ENCODE peak calls at places on chromosomes 2 and 18, in eight cellular contexts. One of them, this sample, is unnamed.

GRCh38 chr18:55575949-55576348 is 12.0 kb downstream of the TCF4 start:
- DNase-seq in kidney glomerular epithelial cell: no peak
- DNase-seq in lung microvascular endothelial cell: no peak
- DNase-seq in GM12865: peak; percentile 12
- DNase-seq in ovary: no peak
- DNase-seq in neuronal stem cell: no peak
- DNase-seq in PC-3: no peak
- DNase-seq in stimulated activated CD8-positive, alpha-beta memory T cell treated with anti-CD3 and anti-CD28 coated beads, Interleukin-4, amount 100 ng/mL, for 4 hours: no peak
- DNase-seq in this sample: no peak

GRCh38 chr2:38977047-38977446 is 87.4 kb downstream of the ARHGEF33 start:
- DNase-seq in kidney glomerular epithelial cell: no peak
- DNase-seq in lung microvascular endothelial cell: no peak
- DNase-seq in GM12865: no peak
- DNase-seq in ovary: no peak
- DNase-seq in neuronal stem cell: no peak
- DNase-seq in PC-3: no peak
- DNase-seq in stimulated activated CD8-positive, alpha-beta memory T cell treated with anti-CD3 and anti-CD28 coated beads, Interleukin-4, amount 100 ng/mL, for 4 hours: no peak
- DNase-seq in this sample: no peak

GRCh38 chr2:122100371-122101150 is 345.1 kb downstream of the TSN start:
- DNase-seq in kidney glomerular epithelial cell: peak; percentile 78
- DNase-seq in lung microvascular endothelial cell: no peak
- DNase-seq in GM12865: no peak
- DNase-seq in ovary: no peak
- DNase-seq in neuronal stem cell: no peak
- DNase-seq in PC-3: no peak
- DNase-seq in stimulated activated CD8-positive, alpha-beta memory T cell treated with anti-CD3 and anti-CD28 coated beads, Interleukin-4, amount 100 ng/mL, for 4 hours: no peak
- DNase-seq in this sample: no peak

GRCh38 chr2:12014088-12014960 is 267.9 kb downstream of the LPIN1 start:
- DNase-seq in kidney glomerular epithelial cell: no peak
- DNase-seq in lung microvascular endothelial cell: no peak
- DNase-seq in GM12865: no peak
- DNase-seq in ovary: no peak
- DNase-seq in neuronal stem cell: no peak
- DNase-seq in PC-3: no peak
- DNase-seq in stimulated activated CD8-positive, alpha-beta memory T cell treated with anti-CD3 and anti-CD28 coated beads, Interleukin-4, amount 100 ng/mL, for 4 hours: no peak
- DNase-seq in this sample: no peak

GRCh38 chr2:63886445-63886844 is 44.7 kb downstream of the UGP2 start:
- DNase-seq in kidney glomerular epithelial cell: no peak
- DNase-seq in lung microvascular endothelial cell: no peak
- DNase-seq in GM12865: no peak
- DNase-seq in ovary: no peak
- DNase-seq in neuronal stem cell: no peak
- DNase-seq in PC-3: no peak
- DNase-seq in stimulated activated CD8-positive, alpha-beta memory T cell treated with anti-CD3 and anti-CD28 coated beads, Interleukin-4, amount 100 ng/mL, for 4 hours: no peak
- DNase-seq in this sample: no peak

GRCh38 chr18:50011813-50012445 is 183.0 kb downstream of the MYO5B start:
- DNase-seq in kidney glomerular epithelial cell: peak; percentile 79
- DNase-seq in lung microvascular endothelial cell: no peak
- DNase-seq in GM12865: no peak
- DNase-seq in ovary: no peak
- DNase-seq in neuronal stem cell: no peak
- DNase-seq in PC-3: peak; percentile 78
- DNase-seq in stimulated activated CD8-positive, alpha-beta memory T cell treated with anti-CD3 and anti-CD28 coated beads, Interleukin-4, amount 100 ng/mL, for 4 hours: no peak
- DNase-seq in this sample: no peak

GRCh38 chr18:23105030-23105429 is 30.3 kb upstream of the CABLES1 start:
- DNase-seq in kidney glomerular epithelial cell: no peak
- DNase-seq in lung microvascular endothelial cell: no peak
- DNase-seq in GM12865: no peak
- DNase-seq in ovary: no peak
- DNase-seq in neuronal stem cell: no peak
- DNase-seq in PC-3: peak; percentile 63
- DNase-seq in stimulated activated CD8-positive, alpha-beta memory T cell treated with anti-CD3 and anti-CD28 coated beads, Interleukin-4, amount 100 ng/mL, for 4 hours: no peak
- DNase-seq in this sample: no peak

GRCh38 chr18:74478876-74479275 is 17.3 kb upstream of the CNDP2 start:
- DNase-seq in kidney glomerular epithelial cell: no peak
- DNase-seq in lung microvascular endothelial cell: no peak
- DNase-seq in GM12865: no peak
- DNase-seq in ovary: no peak
- DNase-seq in neuronal stem cell: no peak
- DNase-seq in PC-3: no peak
- DNase-seq in stimulated activated CD8-positive, alpha-beta memory T cell treated with anti-CD3 and anti-CD28 coated beads, Interleukin-4, amount 100 ng/mL, for 4 hours: no peak
- DNase-seq in this sample: no peak

GRCh38 chr2:215967590-215968373 is 45.6 kb downstream of the MREG start:
- DNase-seq in kidney glomerular epithelial cell: no peak
- DNase-seq in lung microvascular endothelial cell: no peak
- DNase-seq in GM12865: no peak
- DNase-seq in ovary: no peak
- DNase-seq in neuronal stem cell: no peak
- DNase-seq in PC-3: peak; percentile 7
- DNase-seq in stimulated activated CD8-positive, alpha-beta memory T cell treated with anti-CD3 and anti-CD28 coated beads, Interleukin-4, amount 100 ng/mL, for 4 hours: no peak
- DNase-seq in this sample: peak; percentile 6

GRCh38 chr18:39841133-39842041 is 2113.6 kb upstream of the PIK3C3 start:
- DNase-seq in kidney glomerular epithelial cell: peak; percentile 47
- DNase-seq in lung microvascular endothelial cell: peak; percentile 83
- DNase-seq in GM12865: no peak
- DNase-seq in ovary: peak; percentile 45
- DNase-seq in neuronal stem cell: peak; percentile 71
- DNase-seq in PC-3: peak; percentile 35
- DNase-seq in stimulated activated CD8-positive, alpha-beta memory T cell treated with anti-CD3 and anti-CD28 coated beads, Interleukin-4, amount 100 ng/mL, for 4 hours: no peak
- DNase-seq in this sample: no peak

This sample was measured in stimulated activated naive CD8-positive, alpha-beta T cell treated with anti-CD3 and anti-CD28 coated beads, Interleukin-15, Interleukin-2, amounts not matched to agents 100 U/mL and 50 U/mL, for 24 hours.